ENCODE peak calls at places on chromosome 2, in nine cellular contexts. V, E, P, X, B, J, G, I and Q are unnamed samples.

GRCh38 chr2:102074167-102074778 is 68.3 kb upstream of the IL1R1 start:
- DNase-seq in V (no peak), E (no peak), P (no peak), X (no peak), B (no peak), J (no peak), G (no peak), I (no peak), Q (no peak)

GRCh38 chr2:184498936-184499335 is 99.4 kb upstream of the ZNF804A start:
- DNase-seq in V (no peak), E (no peak), P (no peak), X (no peak), B (no peak), J (no peak), G (no peak), I (no peak), Q (no peak)

GRCh38 chr2:129763190-129763846 is 216.1 kb upstream of the RAB6C start:
- DNase-seq in V (no peak), E (no peak), P (no peak), X (no peak), B (no peak), J (no peak), G (no peak), I (no peak), Q (no peak)

GRCh38 chr2:236090027-236090382 is 78.2 kb downstream of the GBX2 start:
- DNase-seq in V (no peak), E (no peak), P (no peak), X (no peak), B (no peak), J (no peak), G (no peak), I (no peak), Q (no peak)

GRCh38 chr2:75610671-75611070 is 35.9 kb upstream of the MRPL19 start:
- DNase-seq in V (peak), E (no peak), P (no peak), X (no peak), B (no peak), J (no peak), G (no peak), I (no peak), Q (no peak)

GRCh38 chr2:118923371-118923770 is 18.6 kb upstream of the MARCO start:
- DNase-seq in V (no peak), E (no peak), P (no peak), X (no peak), B (no peak), J (no peak), G (no peak), I (no peak), Q (no peak)

GRCh38 chr2:181642071-181642470 is 14.8 kb downstream of the CERKL start:
- DNase-seq in V (no peak), E (no peak), P (no peak), X (no peak), B (no peak), J (no peak), G (no peak), I (no peak), Q (no peak)

GRCh38 chr2:119574108-119574815 is 30.0 kb downstream of the CFAP221 start:
- DNase-seq in V (no peak), E (no peak), P (no peak), X (no peak), B (no peak), J (no peak), G (no peak), I (no peak), Q (no peak)

GRCh38 chr2:159987136-159987535 is 75.3 kb downstream of the PLA2R1 start:
- DNase-seq in V (no peak), E (no peak), P (no peak), X (no peak), B (no peak), J (no peak), G (no peak), I (no peak), Q (no peak)

GRCh38 chr2:11784747-11785610 is 38.5 kb downstream of the LPIN1 start:
- DNase-seq in V (peak), E (peak), P (peak), X (peak), B (peak), J (peak), G (no peak), I (peak), Q (peak)

GRCh38 chr2:146238254-146238961 is 1606.4 kb upstream of the ACVR2A start:
- DNase-seq in V (no peak), E (no peak), P (no peak), X (no peak), B (no peak), J (no peak), G (no peak), I (no peak), Q (no peak)

GRCh38 chr2:106833248-106833647 is 52.7 kb downstream of the ST6GAL2 start:
- DNase-seq in V (no peak), E (no peak), P (no peak), X (no peak), B (no peak), J (no peak), G (no peak), I (no peak), Q (no peak)

GRCh38 chr2:181466661-181467576 is 9.7 kb downstream of the ITGA4 start:
- DNase-seq in V (peak), E (peak), P (peak), X (peak), B (peak), J (peak), G (peak), I (peak), Q (peak)

GRCh38 chr2:55111570-55112228 is 61.4 kb upstream of the RTN4 start:
- DNase-seq in V (peak), E (peak), P (no peak), X (no peak), B (no peak), J (peak), G (no peak), I (peak), Q (no peak)

GRCh38 chr2:97664636-97664970 is 759 bp upstream of the ACTR1B start:
- DNase-seq in V (no peak), E (no peak), P (no peak), X (no peak), B (no peak), J (no peak), G (no peak), I (peak), Q (no peak)

GRCh38 chr2:54708584-54709340 is 14.7 kb upstream of the EML6 start:
- DNase-seq in V (peak), E (peak), P (peak), X (no peak), B (no peak), J (no peak), G (peak), I (peak), Q (no peak)

GRCh38 chr2:24754985-24755690 is 38.1 kb downstream of the PTRHD1 start:
- DNase-seq in V (peak), E (no peak), P (no peak), X (no peak), B (no peak), J (no peak), G (no peak), I (no peak), Q (no peak)

GRCh38 chr2:219475697-219476604 is 22.7 kb upstream of the GMPPA start:
- DNase-seq in V (peak), E (peak), P (peak), X (peak), B (peak), J (no peak), G (peak), I (peak), Q (peak)